ENCODE peak calls at places on chromosomes 6 and 20, in six cellular contexts. C is PC-9, K is endothelial cell of umbilical vein, O is neuronal stem cell, X is lower lobe of right lung, Q is transverse colon. B is an unnamed sample. For H3K4me1, the result is how much of the 10 kb centered on the place peaks cover.

GRCh38 chr20:34704177-34705007 is at the start of gene TP53INP2:
- DNase-seq in O (peak), K (peak), X (peak), C (peak), Q (peak), B (peak)

GRCh38 chr6:111871207-111871606 is 2.0 kb downstream of the FYN start:
- DNase-seq in Q (no peak), K (peak), C (no peak), X (no peak), O (no peak), B (no peak)

GRCh38 chr6:87848616-87849015 is 146.6 kb upstream of the AKIRIN2 start:
- DNase-seq in Q (peak), K (peak), O (no peak), X (no peak), C (peak), B (no peak)

GRCh38 chr6:27805347-27805746 is 106.8 kb downstream of the OR2B2 start:
- DNase-seq in Q (no peak), X (no peak), C (no peak), K (no peak), O (no peak), B (no peak)

GRCh38 chr6:81838031-81838430 is 85.5 kb upstream of the TENT5A start:
- DNase-seq in O (no peak), Q (no peak), K (no peak), C (peak), X (no peak), B (no peak)

GRCh38 chr20:34089655-34090324 is 22.3 kb downstream of the EIF2S2 start:
- DNase-seq in X (no peak), Q (no peak), O (no peak), K (no peak), C (no peak), B (no peak)

GRCh38 chr6:109834131-109834530 is 143.0 kb downstream of the FIG4 start:
- DNase-seq in X (no peak), Q (no peak), C (no peak), K (no peak), O (no peak), B (no peak)

GRCh38 chr6:87407531-87407895 is 259 bp upstream of the CFAP206 start:
- DNase-seq in C (no peak), O (no peak), K (peak), X (no peak), Q (no peak), B (no peak)

GRCh38 chr20:51639206-51639832 is 96.8 kb upstream of the NFATC2 start:
- DNase-seq in C (peak), Q (peak), K (peak), X (peak), O (peak), B (no peak)

GRCh38 chr6:166957087-166957804 is 896 bp upstream of the RNASET2 start:
- DNase-seq in Q (peak), O (peak), K (no peak), X (peak), C (no peak), B (peak)

GRCh38 chr20:35721621-35722020 is 20.4 kb downstream of the RBM39 start:
- DNase-seq in K (no peak), X (no peak), C (no peak), O (no peak), Q (no peak), B (no peak)

GRCh38 chr20:58698741-58699141 is 6.1 kb downstream of the NPEPL1 start:
- DNase-seq in O (no peak), C (no peak), Q (peak), X (no peak), K (no peak), B (no peak)

GRCh38 chr6:61682562-61682961 is 603.5 kb downstream of the KHDRBS2 start:
- DNase-seq in C (no peak), O (no peak), Q (no peak), X (no peak), K (no peak), B (no peak)

GRCh38 chr6:165807249-165807951 is 144.4 kb upstream of the PDE10A start:
- DNase-seq in Q (no peak), X (no peak), C (no peak), K (no peak), O (no peak), B (no peak)

GRCh38 chr6:4518506-4518905 is 257.7 kb upstream of the CDYL start:
- DNase-seq in Q (no peak), O (no peak), X (no peak), C (no peak), K (no peak), B (no peak)

DNA sequence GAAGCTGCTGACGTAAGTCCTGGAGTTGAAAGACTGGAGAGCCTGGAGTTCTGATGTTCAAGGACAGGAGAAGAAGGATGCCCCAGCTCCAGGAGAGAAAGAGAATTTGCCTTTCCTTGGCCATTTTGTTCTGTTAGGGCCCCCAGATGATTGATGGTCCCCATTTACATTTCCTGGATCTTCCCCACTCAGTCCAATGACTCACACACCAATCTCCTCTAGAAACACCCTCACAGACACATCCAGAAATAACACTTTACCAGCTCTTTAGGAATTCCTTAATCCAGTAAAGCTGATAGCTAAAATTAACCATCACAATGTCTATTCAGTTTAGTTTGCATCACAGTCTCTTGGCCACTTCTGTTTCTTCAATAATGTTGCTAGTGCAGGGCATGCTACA is 260.2 kb upstream of the IRAK1BP1 start:
- DNase-seq in X (no peak), K (peak), O (no peak), C (no peak), Q (no peak), B (no peak)
- H3K4me1 ChIP-seq in X (under half), K (under half), O (under half), C (under half), Q (under half), B (under half)

DNA sequence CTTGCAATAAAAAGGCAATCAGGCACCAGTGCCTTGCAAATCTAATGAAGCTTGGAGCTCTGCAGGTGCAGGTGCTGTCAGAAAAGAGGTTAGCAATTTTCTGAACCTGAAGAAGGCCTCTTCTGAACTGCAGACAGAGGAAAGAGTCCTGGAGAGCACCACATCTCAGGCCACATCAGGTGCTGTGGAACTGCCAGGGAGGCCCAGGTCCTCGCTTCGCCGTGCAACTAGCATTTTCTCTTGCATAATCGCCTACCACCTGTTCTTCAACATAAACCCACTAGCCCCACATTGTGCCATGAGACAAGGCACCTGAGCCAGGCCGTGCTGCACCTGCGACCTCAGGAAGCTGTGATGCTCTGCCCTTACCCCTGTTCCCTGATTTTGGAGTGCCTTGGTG is 187.6 kb downstream of the DTNBP1 start:
- DNase-seq in X (no peak), Q (no peak), C (no peak), O (no peak), K (no peak), B (no peak)
- H3K4me1 ChIP-seq in X (under half), Q (under half), C (under half), O (under half), K (under half), B (under half)

DNA sequence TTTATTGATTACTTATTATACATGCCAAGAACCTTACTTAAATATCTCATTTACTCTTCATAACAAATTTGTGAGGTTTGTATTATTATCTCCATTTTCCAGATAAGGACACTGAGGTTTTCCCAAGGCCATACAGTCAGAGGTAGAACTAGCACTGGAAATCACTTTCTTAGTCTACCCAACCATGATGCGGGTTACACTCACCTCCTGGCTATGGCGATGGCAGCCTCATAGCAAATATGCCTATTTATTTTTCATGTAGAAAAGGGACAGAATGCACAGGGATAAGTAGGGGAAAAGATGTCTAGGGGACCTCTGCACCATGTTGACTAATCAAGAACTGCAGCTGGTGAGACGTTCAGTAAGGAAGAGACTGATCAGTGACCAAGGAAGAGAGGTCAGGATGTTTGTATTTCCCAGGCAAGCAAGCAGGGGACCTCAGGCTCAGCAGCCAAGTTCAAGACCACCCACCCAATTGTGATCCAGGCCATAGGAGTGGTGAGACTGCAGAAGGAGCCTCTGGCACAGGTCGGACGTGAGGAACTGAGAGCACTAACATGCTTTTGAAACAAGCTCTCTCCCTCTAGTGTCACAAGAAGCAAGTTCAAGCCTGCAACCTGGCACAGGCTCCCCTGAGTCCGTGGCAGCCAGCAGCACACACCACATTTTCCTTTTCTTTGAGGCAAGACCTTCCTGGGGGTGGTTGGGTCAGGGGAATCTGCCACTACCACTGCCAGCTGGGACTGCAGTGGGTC is 97.8 kb downstream of the GMPR start:
- DNase-seq in K (peak), X (no peak), O (no peak), C (no peak), Q (no peak), B (no peak)
- H3K4me1 ChIP-seq in K (under half), X (half or more), O (under half), C (half or more), Q (under half), B (under half)

GRCh38 chr6:142246960-142247359 is 54.8 kb upstream of the ADGRG6 start:
- DNase-seq in Q (no peak), C (no peak), O (no peak), K (no peak), X (no peak), B (no peak)
- H3K4me1 ChIP-seq in Q (under half), C (under half), O (under half), K (under half), X (under half), B (under half)

DNA sequence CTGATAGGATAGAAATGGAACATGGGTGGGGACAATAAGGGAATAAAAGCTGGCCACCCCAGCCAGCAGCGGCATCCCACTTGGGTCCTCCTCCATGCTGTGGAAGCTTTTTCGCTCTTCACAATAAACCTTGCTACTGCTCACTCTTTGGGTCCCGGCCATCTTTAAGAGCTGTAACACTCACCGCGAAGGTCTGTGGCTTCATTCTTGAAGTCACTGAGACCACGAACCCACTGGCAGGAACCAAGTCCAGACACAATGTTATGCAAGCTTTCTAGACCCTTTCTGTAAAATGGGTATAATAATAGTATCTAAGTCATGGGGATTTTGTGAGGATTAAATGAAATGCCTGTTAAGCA is 48.9 kb upstream of the EZR start:
- DNase-seq in X (no peak), C (no peak), O (no peak), K (no peak), Q (no peak), B (no peak)
- H3K4me1 ChIP-seq in X (under half), C (half or more), O (under half), K (under half), Q (under half), B (under half)

DNA sequence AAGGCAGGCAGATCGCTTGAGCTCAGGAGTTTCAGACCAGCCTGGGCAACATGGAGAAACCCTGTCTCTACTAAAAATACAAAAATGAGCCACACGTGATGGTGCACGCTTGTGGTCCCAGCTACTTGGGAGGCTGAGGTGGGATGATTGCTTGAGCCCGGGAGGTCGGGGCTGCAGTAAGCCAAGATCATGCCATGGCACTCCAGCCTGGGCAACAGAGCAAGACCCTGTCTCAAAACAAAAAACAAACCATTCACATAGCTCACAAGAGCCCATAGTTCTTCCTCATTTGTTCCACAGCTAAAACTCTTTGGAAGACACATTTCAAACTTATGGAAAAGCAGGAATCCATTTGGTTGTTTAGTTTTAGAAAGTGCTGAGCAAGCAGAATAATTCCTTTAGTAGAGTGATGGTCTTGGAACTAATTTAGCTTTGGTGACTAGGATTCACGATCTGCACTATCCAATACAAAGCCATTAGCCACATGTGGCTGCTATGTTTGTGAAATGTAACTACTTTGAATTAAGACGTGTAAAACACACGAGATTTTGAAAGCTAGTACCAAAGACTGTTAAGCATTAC is 4.1 kb downstream of the ZNFX1 start:
- DNase-seq in X (no peak), K (no peak), Q (no peak), O (no peak), C (no peak), B (no peak)
- H3K4me1 ChIP-seq in X (half or more), K (under half), Q (under half), O (under half), C (under half), B (under half)

GRCh38 chr6:3359091-3359752 is 97.6 kb downstream of the SLC22A23 start:
- DNase-seq in K (no peak), X (no peak), Q (no peak), O (no peak), C (no peak), B (no peak)
- H3K4me1 ChIP-seq in K (under half), X (under half), Q (under half), O (under half), C (under half), B (half or more)

DNA sequence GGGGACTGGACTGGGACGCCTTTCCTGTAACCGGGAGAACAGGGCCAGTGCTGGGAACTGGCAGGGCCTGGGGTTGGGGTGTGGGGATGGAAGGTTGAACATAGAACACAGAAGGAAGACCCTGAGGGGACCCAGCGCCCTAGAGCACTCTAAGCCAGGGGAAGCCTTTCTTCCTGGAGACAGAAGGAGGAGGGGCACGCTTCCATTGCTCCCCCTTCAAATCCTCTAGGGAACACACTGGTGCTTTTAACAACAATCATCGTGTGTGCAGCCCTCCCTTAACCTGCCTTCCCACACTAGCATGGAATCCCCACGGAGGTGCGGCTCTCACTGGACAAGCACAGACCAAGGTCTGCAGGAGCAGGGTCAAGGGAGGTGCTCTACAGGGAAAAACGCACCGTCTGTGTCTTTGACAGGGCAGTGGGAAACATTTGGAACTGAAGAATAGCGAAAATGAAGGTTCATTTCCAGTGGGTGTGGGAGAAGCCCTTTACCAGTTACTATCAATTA is 527.0 kb downstream of the QKI start:
- DNase-seq in X (no peak), Q (no peak), O (no peak), C (no peak), K (no peak), B (no peak)
- H3K4me1 ChIP-seq in X (under half), Q (under half), O (half or more), C (under half), K (under half), B (under half)

GRCh38 chr6:130965657-130966056 is 97.4 kb downstream of the EPB41L2 start:
- DNase-seq in O (no peak), X (no peak), K (no peak), C (no peak), Q (no peak), B (no peak)

GRCh38 chr6:130966581-130966980 is 96.5 kb downstream of the EPB41L2 start:
- DNase-seq in O (no peak), C (no peak), X (no peak), K (no peak), Q (no peak), B (no peak)

GRCh38 chr6:130964289-130964688 is 98.8 kb downstream of the EPB41L2 start:
- DNase-seq in O (no peak), X (no peak), K (no peak), C (peak), Q (no peak), B (no peak)

GRCh38 chr6:130962951-130963350 is 100.1 kb downstream of the EPB41L2 start:
- DNase-seq in X (no peak), K (no peak), O (no peak), Q (no peak), C (no peak), B (no peak)

DNA sequence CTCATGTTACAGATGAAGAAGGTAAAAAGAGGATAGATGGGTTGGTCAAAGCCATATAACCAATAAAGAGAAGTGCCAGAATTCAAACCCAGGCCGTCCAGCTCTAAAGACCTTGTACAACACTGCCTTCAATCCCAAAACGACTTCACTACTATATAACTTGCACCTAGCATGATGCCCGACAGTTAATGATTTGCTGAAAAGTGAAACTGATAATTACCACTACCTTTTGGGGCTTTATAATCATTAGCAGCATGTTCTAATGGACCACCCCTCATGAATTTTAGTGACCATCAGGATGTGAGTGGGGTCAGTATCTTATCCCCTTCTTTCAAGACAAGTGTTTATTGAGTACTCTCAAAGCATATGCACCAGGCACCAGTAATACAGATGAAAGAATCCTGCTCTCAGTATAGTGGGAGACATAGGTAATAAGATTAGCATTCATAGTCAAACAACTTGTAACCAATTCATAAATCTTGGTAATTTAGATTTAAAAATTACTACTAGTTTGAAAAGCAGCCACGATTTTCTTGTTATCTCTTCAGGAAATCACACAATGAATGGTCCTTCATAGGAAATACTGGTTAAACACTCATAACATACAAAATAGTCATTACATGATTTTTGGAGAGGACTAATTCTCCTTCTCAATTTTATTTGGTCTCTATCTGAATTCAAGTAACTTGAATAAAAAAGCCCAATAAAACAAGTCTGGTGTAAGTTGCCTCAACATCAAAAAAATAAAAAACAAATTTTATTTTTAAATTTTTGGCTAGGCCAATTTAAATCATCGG is 98.0 kb downstream of the EPB41L2 start:
- DNase-seq in K (no peak), X (no peak), O (no peak), Q (no peak), C (peak), B (no peak)
- H3K4me1 ChIP-seq in K (under half), X (half or more), O (under half), Q (under half), C (under half), B (under half)